ENCODE peak calls at places on chromosomes 3 and 15, in four cellular contexts. W is body of pancreas, A is GM10248, P is dermis microvascular lymphatic vessel endothelial cell. H is an unnamed sample.

GRCh38 chr3:11583638-11584046 is 60.1 kb downstream of the VGLL4 start:
- DNase-seq in W (no peak), A (no peak), P (no peak), H (no peak)

GRCh38 chr15:51982013-51982769 is 10.6 kb upstream of the LEO1 start:
- DNase-seq in W (peak; percentile 16), A (peak; percentile 78), P (peak; percentile 89), H (peak; percentile 52)

GRCh38 chr3:135235541-135235940 is 440.5 kb downstream of the EPHB1 start:
- DNase-seq in W (no peak), A (no peak), P (no peak), H (no peak)

GRCh38 chr15:52010633-52011595 is 8.1 kb upstream of the MAPK6 start:
- DNase-seq in W (peak; percentile 27), A (no peak), P (no peak), H (peak; percentile 85)

GRCh38 chr3:52259448-52259847 is 13.9 kb downstream of the PPM1M start:
- DNase-seq in W (no peak), A (no peak), P (no peak), H (no peak)

GRCh38 chr3:44974406-44974805 is 1.6 kb downstream of the ZDHHC3 start:
- DNase-seq in W (no peak), A (no peak), P (no peak), H (no peak)

GRCh38 chr3:119695480-119695879 is 7.3 kb upstream of the CFAP91 start:
- DNase-seq in W (no peak), A (no peak), P (no peak), H (no peak)

GRCh38 chr15:35349916-35350315 is 196.0 kb downstream of the DPH6 start:
- DNase-seq in W (no peak), A (no peak), P (no peak), H (no peak)

GRCh38 chr15:70524470-70524869 is 238.9 kb downstream of the UACA start:
- DNase-seq in W (no peak), A (no peak), P (no peak), H (no peak)

GRCh38 chr15:58585668-58586461 is 154.1 kb downstream of the LIPC start:
- DNase-seq in W (no peak), A (peak; percentile 22), P (no peak), H (no peak)

GRCh38 chr15:64050281-64051092 is 4.2 kb upstream of the DAPK2 start:
- DNase-seq in W (no peak), A (no peak), P (no peak), H (no peak)

GRCh38 chr3:30626443-30627181 is 20.2 kb downstream of the TGFBR2 start:
- DNase-seq in W (no peak), A (no peak), P (no peak), H (no peak)

GRCh38 chr3:37309945-37310665 is 135.7 kb upstream of the LRRFIP2 start:
- DNase-seq in W (no peak), A (no peak), P (no peak), H (no peak)

GRCh38 chr3:160885791-160886286 is 129.8 kb downstream of the PPM1L start:
- DNase-seq in W (peak; percentile 54), A (no peak), P (peak; percentile 1), H (peak; percentile 29)

GRCh38 chr3:32646761-32647160 is 38.2 kb upstream of the CNOT10 start:
- DNase-seq in W (no peak), A (no peak), P (no peak), H (no peak)

GRCh38 chr3:14867936-14868570 is 49.3 kb downstream of the FGD5 start:
- DNase-seq in W (no peak), A (peak; percentile 59), P (no peak), H (no peak)

GRCh38 chr15:74291101-74292071 is 55.3 kb downstream of the CCDC33 start:
- DNase-seq in W (peak; percentile 75), A (peak; percentile 87), P (peak; percentile 35), H (peak; percentile 87)

GRCh38 chr3:108042300-108042699 is 48.5 kb downstream of the CD47 start:
- DNase-seq in W (no peak), A (no peak), P (no peak), H (no peak)

GRCh38 chr3:9978664-9979349 is 7.8 kb downstream of the EMC3 start:
- DNase-seq in W (no peak), A (no peak), P (no peak), H (no peak)

GRCh38 chr3:126317029-126317996 is 39.9 kb downstream of the KLF15 start:
- DNase-seq in W (no peak), A (no peak), P (no peak), H (no peak)

GRCh38 chr3:12944849-12945248 is 103.5 kb upstream of the RPL32 start:
- DNase-seq in W (no peak), A (no peak), P (no peak), H (no peak)

GRCh38 chr3:56926513-56927282 is 124.9 kb upstream of the ARHGEF3 start:
- DNase-seq in W (peak; percentile 8), A (no peak), P (no peak), H (no peak)

GRCh38 chr3:178845446-178846118 is 226.0 kb downstream of the ZMAT3 start:
- DNase-seq in W (no peak), A (no peak), P (no peak), H (no peak)

GRCh38 chr15:65087873-65088642 is 11.5 kb downstream of the KBTBD13 start:
- DNase-seq in W (no peak), A (no peak), P (no peak), H (no peak)

H was measured in adrenal gland.